ENCODE peak calls at places on chromosomes 5 and 9, in four cellular contexts. I is IMR-90, L is fibroblast of lung, P is mammary epithelial cell. A is an unnamed sample.
A peak's percentile ranks its signal among the peaks of the same experiment; 100 is the strongest.

GRCh38 chr5:87169300-87169991 is 98.2 kb upstream of the RASA1 start:
- DNase-seq in P (peak; percentile 11), L (no peak), I (peak; percentile 41), A (no peak)

GRCh38 chr5:104800440-104801048 is 1238.0 kb upstream of the NUDT12 start:
- DNase-seq in I (no peak), P (peak; percentile 5), L (no peak), A (no peak)

GRCh38 chr5:80275347-80275746 is 19.5 kb upstream of the SERINC5 start:
- DNase-seq in I (peak; percentile 21), L (peak; percentile 35), P (no peak), A (no peak)

GRCh38 chr5:178376906-178377582 is 144.4 kb upstream of the PHYKPL start:
- DNase-seq in L (no peak), I (peak; percentile 18), P (no peak), A (no peak)

GRCh38 chr9:71609453-71609840 is 158.9 kb downstream of the CEMIP2 start:
- DNase-seq in I (no peak), L (no peak), P (no peak), A (no peak)

GRCh38 chr9:132647355-132647754 is 22.4 kb downstream of the DDX31 start:
- DNase-seq in P (peak; percentile 96), I (peak; percentile 100), L (peak; percentile 99), A (no peak)

GRCh38 chr9:75147638-75148037 is 59.3 kb downstream of the OSTF1 start:
- DNase-seq in L (no peak), I (peak; percentile 19), P (no peak), A (no peak)

GRCh38 chr5:1909346-1909985 is 26.7 kb upstream of the IRX4 start:
- DNase-seq in I (no peak), L (no peak), P (no peak), A (no peak)

GRCh38 chr5:89769975-89770374 is 639.6 kb downstream of the CETN3 start:
- DNase-seq in L (peak; percentile 4), I (peak; percentile 1), P (peak; percentile 64), A (no peak)

GRCh38 chr5:88964831-88965230 is 81.8 kb upstream of the MEF2C start:
- DNase-seq in P (no peak), I (no peak), L (no peak), A (no peak)

GRCh38 chr5:112995764-112996618 is 19.4 kb downstream of the DCP2 start:
- DNase-seq in L (peak; percentile 78), P (peak; percentile 46), I (peak; percentile 76), A (peak; percentile 84)

GRCh38 chr5:132251220-132251725 is 6.2 kb upstream of the PDLIM4 start:
- DNase-seq in I (peak; percentile 37), L (no peak), P (no peak), A (no peak)

GRCh38 chr5:75671506-75671905 is 45.7 kb downstream of the POC5 start:
- DNase-seq in L (peak; percentile 28), P (no peak), I (no peak), A (no peak)

GRCh38 chr5:31854181-31854624 is 215.3 kb downstream of the PDZD2 start:
- DNase-seq in I (peak; percentile 26), L (peak; percentile 34), P (peak; percentile 78), A (no peak)

GRCh38 chr5:55440188-55440646 is 94.5 kb downstream of the PLPP1 start:
- DNase-seq in I (peak; percentile 34), L (no peak), P (peak; percentile 69), A (no peak)

GRCh38 chr9:133711428-133712220 is 26.5 kb downstream of the SARDH start:
- DNase-seq in L (peak; percentile 75), P (no peak), I (peak; percentile 85), A (no peak)

GRCh38 chr5:169700611-169701010 is 63.5 kb downstream of the DOCK2 start:
- DNase-seq in I (no peak), L (no peak), P (no peak), A (no peak)

GRCh38 chr5:176796970-176797369 is 13.4 kb upstream of the UNC5A start:
- DNase-seq in L (no peak), P (no peak), I (no peak), A (no peak)

GRCh38 chr9:137460363-137461315 is 1.5 kb upstream of the NSMF start:
- DNase-seq in I (no peak), P (no peak), L (no peak), A (no peak)

GRCh38 chr5:146624179-146624578 is 108.2 kb upstream of the GPR151 start:
- DNase-seq in I (no peak), P (no peak), L (no peak), A (no peak)

GRCh38 chr5:31730139-31730538 is 91.2 kb downstream of the PDZD2 start:
- DNase-seq in L (no peak), I (no peak), P (no peak), A (no peak)

GRCh38 chr5:15604986-15605385 is 105.0 kb downstream of the FBXL7 start:
- DNase-seq in L (peak; percentile 39), I (peak; percentile 12), P (no peak), A (no peak)

GRCh38 chr9:15231788-15232635 is 75.0 kb downstream of the TTC39B start:
- DNase-seq in P (peak; percentile 16), L (peak; percentile 39), I (no peak), A (no peak)

GRCh38 chr5:176578391-176578808 is 29.3 kb downstream of the CDHR2 start:
- DNase-seq in L (peak; percentile 26), P (peak; percentile 68), I (peak; percentile 38), A (peak; percentile 74)

GRCh38 chr5:156367602-156368001 is 40.6 kb downstream of the SGCD start:
- DNase-seq in L (peak; percentile 95), I (peak; percentile 97), P (no peak), A (no peak)

GRCh38 chr5:125190232-125191051 is 444.0 kb upstream of the ZNF608 start:
- DNase-seq in P (peak; percentile 50), L (no peak), I (peak; percentile 27), A (no peak)

GRCh38 chr5:175129121-175129520 is 314.9 kb downstream of the DRD1 start:
- DNase-seq in L (no peak), P (no peak), I (no peak), A (no peak)

GRCh38 chr9:113621309-113621791 is 157.8 kb downstream of the RGS3 start:
- DNase-seq in I (peak; percentile 93), P (no peak), L (peak; percentile 64), A (no peak)

DNA sequence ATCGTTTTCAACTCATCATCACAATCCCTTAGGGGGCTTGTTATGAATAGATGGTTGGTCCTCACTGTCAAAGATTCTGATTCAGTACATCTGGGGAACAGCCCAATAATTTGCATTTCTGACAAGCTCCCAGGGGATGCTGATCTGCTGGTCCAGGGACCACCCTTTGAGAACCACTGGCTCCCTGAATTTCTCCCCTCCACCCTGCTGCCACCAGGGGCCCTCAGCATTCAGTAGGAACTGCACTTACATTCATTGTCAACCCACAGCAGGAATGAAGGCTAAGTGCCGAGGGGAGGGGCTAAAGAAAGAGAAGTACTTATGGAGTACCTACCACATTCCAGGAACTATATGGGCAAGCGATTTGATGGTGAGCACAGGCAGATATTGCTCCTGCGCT is 85.9 kb downstream of the BOD1 start:
- DNase-seq in I (no peak), L (no peak), P (peak; percentile 4), A (no peak)
- TF ChIP-seq CTCF in I (no peak), L (no peak), P (no peak), A (no peak)

DNA sequence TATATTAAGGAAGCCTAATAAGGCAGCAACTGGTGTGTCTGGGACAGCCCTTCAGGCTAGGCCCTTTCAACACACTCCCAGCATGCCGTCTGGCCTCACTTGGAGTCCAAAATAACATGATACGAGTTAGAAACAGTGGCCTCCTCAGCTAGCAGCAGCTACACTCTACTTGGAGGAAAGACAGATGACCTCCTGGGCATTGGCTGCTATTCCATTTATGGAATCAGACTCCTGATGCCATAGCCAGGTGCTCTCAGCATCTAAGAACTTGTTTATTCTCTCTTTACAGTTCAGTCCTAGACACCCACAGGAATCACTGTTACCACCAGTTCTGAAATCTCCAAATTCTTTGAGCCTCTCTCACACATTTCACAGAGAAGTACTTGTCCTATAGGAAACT is 31.8 kb downstream of the RUSC2 start:
- DNase-seq in I (peak; percentile 88), P (peak; percentile 42), L (peak; percentile 26), A (no peak)
- H3K4me1 ChIP-seq in I (peaks cover 43% of the 10 kb centered on the region), P (peaks cover 69% of the 10 kb centered on the region), L (peaks cover 48% of the 10 kb centered on the region), A (no peaks in the 10 kb centered on the region)

GRCh38 chr5:618450-618849 is 6.3 kb downstream of the CEP72 start:
- DNase-seq in L (no peak), P (no peak), I (no peak), A (no peak)

GRCh38 chr5:619444-619843 is 7.3 kb downstream of the CEP72 start:
- DNase-seq in L (no peak), P (no peak), I (no peak), A (no peak)

GRCh38 chr5:620152-620551 is 8.0 kb downstream of the CEP72 start:
- DNase-seq in L (no peak), P (no peak), I (no peak), A (no peak)

GRCh38 chr5:617896-618295 is 5.8 kb downstream of the CEP72 start:
- DNase-seq in I (no peak), L (no peak), P (no peak), A (no peak)

GRCh38 chr5:616342-617039 is 4.4 kb downstream of the CEP72 start:
- DNase-seq in P (no peak), I (no peak), L (no peak), A (no peak)
- TF ChIP-seq CTCF in P (no peak), I (no peak), L (no peak), A (no peak)

GRCh38 chr5:147751156-147751830 is 31.2 kb downstream of the JAKMIP2 start:
- DNase-seq in I (no peak), L (no peak), P (no peak), A (no peak)

GRCh38 chr5:147752666-147753290 is 29.8 kb downstream of the JAKMIP2 start:
- DNase-seq in I (no peak), L (no peak), P (no peak), A (no peak)

GRCh38 chr5:147750065-147750464 is 32.5 kb downstream of the JAKMIP2 start:
- DNase-seq in I (no peak), L (no peak), P (no peak), A (no peak)

GRCh38 chr5:147753783-147754182 is 28.7 kb downstream of the JAKMIP2 start:
- DNase-seq in P (no peak), I (no peak), L (peak; percentile 66), A (no peak)

GRCh38 chr5:147752033-147752432 is 30.5 kb downstream of the JAKMIP2 start:
- DNase-seq in P (no peak), L (no peak), I (no peak), A (no peak)
- H3K4me1 ChIP-seq in P (no peaks in the 10 kb centered on the region), L (no peaks in the 10 kb centered on the region), I (no peaks in the 10 kb centered on the region), A (no peaks in the 10 kb centered on the region)

GRCh38 chr5:102451082-102451481 is 47.7 kb downstream of the SLCO6A1 start:
- DNase-seq in I (no peak), L (no peak), P (no peak), A (no peak)

GRCh38 chr5:102453716-102454115 is 45.1 kb downstream of the SLCO6A1 start:
- DNase-seq in P (no peak), I (no peak), L (no peak), A (no peak)

DNA sequence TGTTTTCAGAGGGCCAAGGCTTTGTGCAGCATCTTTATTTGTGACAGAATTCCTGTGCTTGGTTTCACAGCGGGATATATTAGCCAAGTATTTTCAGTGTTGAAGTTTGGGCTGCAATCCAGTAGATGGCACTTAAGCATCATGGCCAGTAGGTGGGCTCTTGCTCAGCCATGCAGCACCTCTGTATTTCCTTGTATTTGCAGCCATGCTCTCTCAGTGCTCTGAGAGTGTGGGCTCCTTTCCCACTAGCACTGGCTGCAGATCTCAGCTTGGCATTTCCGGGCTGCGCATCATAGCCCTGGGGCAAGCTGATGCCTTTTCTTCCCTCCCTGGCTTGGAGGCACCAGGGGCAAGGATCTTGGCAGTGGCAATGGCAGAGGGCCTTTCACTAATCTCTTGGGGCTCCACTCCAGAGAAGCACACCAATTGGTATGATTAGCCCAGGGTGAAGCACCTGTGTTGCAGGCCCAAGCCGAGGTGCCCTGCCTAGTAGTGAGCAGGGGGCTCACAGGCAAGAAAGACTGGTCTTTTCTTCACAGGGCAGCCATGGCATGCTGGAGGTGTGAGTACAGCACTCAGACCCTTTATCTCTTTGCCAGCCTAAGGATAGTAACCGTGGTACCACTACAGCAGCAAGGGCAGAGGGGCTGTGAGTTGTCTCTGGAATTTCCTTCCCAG is 48.3 kb downstream of the SLCO6A1 start:
- DNase-seq in P (peak; percentile 15), L (no peak), I (no peak), A (no peak)
- TF ChIP-seq CTCF in P (peak; percentile 19), L (no peak), I (no peak), A (no peak)